ENCODE peak calls at places on chromosomes 7 and 10, in ten cellular contexts. A is smooth muscle cell of the brain vasculature; K is H54; N is GM23248; X is HS-5; T is CD8-positive, alpha-beta T cell; H is DND-41; Y is occipital lobe; U is SW480; E is AG08395. Q is an unnamed sample.

GRCh38 chr10:92756233-92757065 is 66.7 kb downstream of the HHEX start:
- DNase-seq in A (no peak), K (no peak), N (no peak), X (no peak), T (no peak), H (no peak), Y (no peak), U (no peak), E (no peak), Q (no peak)

GRCh38 chr7:48090095-48090805 is 1.2 kb downstream of the UPP1 start:
- DNase-seq in A (no peak), K (peak), N (peak), X (no peak), T (no peak), H (no peak), Y (no peak), U (no peak), E (no peak), Q (no peak)

GRCh38 chr10:21401196-21401595 is 124.3 kb downstream of the SKIDA1 start:
- DNase-seq in A (no peak), K (no peak), N (peak), X (no peak), T (no peak), H (no peak), Y (no peak), U (no peak), E (no peak), Q (no peak)

GRCh38 chr7:84251183-84251845 is 56.7 kb upstream of the SEMA3A start:
- DNase-seq in A (peak), K (no peak), N (peak), X (peak), T (no peak), H (no peak), Y (no peak), U (peak), E (peak), Q (no peak)

GRCh38 chr7:117675519-117676137 is 195.8 kb downstream of the CFTR start:
- DNase-seq in A (no peak), K (no peak), N (no peak), X (no peak), T (no peak), H (no peak), Y (no peak), U (no peak), E (no peak), Q (no peak)

GRCh38 chr7:47991741-47992311 is 12.4 kb upstream of the HUS1 start:
- DNase-seq in A (peak), K (peak), N (peak), X (peak), T (peak), H (no peak), Y (peak), U (peak), E (peak), Q (peak)

GRCh38 chr7:37006764-37007163 is 282.5 kb upstream of the AOAH start:
- DNase-seq in A (no peak), K (no peak), N (no peak), X (no peak), T (no peak), H (no peak), Y (no peak), U (no peak), E (no peak), Q (no peak)

GRCh38 chr10:96395931-96396877 is 37.4 kb upstream of the OPALIN start:
- DNase-seq in A (peak), K (peak), N (peak), X (peak), T (peak), H (peak), Y (peak), U (peak), E (peak), Q (peak)

GRCh38 chr10:29858352-29859267 is 200.8 kb downstream of the JCAD start:
- DNase-seq in A (no peak), K (peak), N (peak), X (peak), T (no peak), H (peak), Y (no peak), U (peak), E (peak), Q (no peak)

GRCh38 chr10:67779455-67780205 is 58.4 kb downstream of the DNAJC12 start:
- DNase-seq in A (peak), K (peak), N (peak), X (no peak), T (peak), H (peak), Y (peak), U (peak), E (peak), Q (peak)

GRCh38 chr7:977326-978048 is 2.1 kb upstream of the COX19 start:
- DNase-seq in A (no peak), K (no peak), N (no peak), X (no peak), T (no peak), H (no peak), Y (no peak), U (peak), E (no peak), Q (no peak)

GRCh38 chr10:4656576-4657194 is 169.3 kb upstream of the AKR1E2 start:
- DNase-seq in A (no peak), K (no peak), N (peak), X (no peak), T (peak), H (peak), Y (no peak), U (peak), E (peak), Q (peak)

GRCh38 chr7:148412691-148413090 is 177.9 kb upstream of the C7orf33 start:
- DNase-seq in A (no peak), K (no peak), N (no peak), X (no peak), T (no peak), H (no peak), Y (no peak), U (no peak), E (no peak), Q (no peak)

GRCh38 chr7:78427209-78427608 is 628.6 kb downstream of the PHTF2 start:
- DNase-seq in A (no peak), K (no peak), N (no peak), X (no peak), T (no peak), H (no peak), Y (no peak), U (no peak), E (no peak), Q (no peak)

GRCh38 chr7:78760620-78761355 is 692.7 kb downstream of the MAGI2 start:
- DNase-seq in A (no peak), K (no peak), N (no peak), X (no peak), T (no peak), H (no peak), Y (no peak), U (no peak), E (no peak), Q (no peak)

GRCh38 chr10:129959544-129960492 is 4.3 kb downstream of the EBF3 start:
- DNase-seq in A (no peak), K (no peak), N (no peak), X (no peak), T (no peak), H (no peak), Y (no peak), U (no peak), E (no peak), Q (no peak)

GRCh38 chr7:105010538-105011523 is 3.2 kb upstream of the KMT2E start:
- DNase-seq in A (no peak), K (no peak), N (peak), X (no peak), T (no peak), H (no peak), Y (no peak), U (no peak), E (no peak), Q (no peak)

GRCh38 chr7:481219-481930 is 38.3 kb downstream of the PDGFA start:
- DNase-seq in A (no peak), K (no peak), N (no peak), X (no peak), T (no peak), H (no peak), Y (no peak), U (no peak), E (no peak), Q (no peak)

GRCh38 chr7:83684928-83685327 is 36.0 kb upstream of the SEMA3E start:
- DNase-seq in A (no peak), K (no peak), N (no peak), X (no peak), T (no peak), H (no peak), Y (no peak), U (no peak), E (no peak), Q (no peak)

GRCh38 chr7:157985636-157986035 is 602.0 kb downstream of the PTPRN2 start:
- DNase-seq in A (no peak), K (no peak), N (no peak), X (no peak), T (no peak), H (no peak), Y (no peak), U (no peak), E (no peak), Q (no peak)

GRCh38 chr10:10589540-10589939 is 428.1 kb upstream of the CELF2 start:
- DNase-seq in A (peak), K (no peak), N (peak), X (peak), T (no peak), H (no peak), Y (no peak), U (no peak), E (peak), Q (no peak)

GRCh38 chr10:132607961-132608495 is 70.4 kb downstream of the INPP5A start:
- DNase-seq in A (no peak), K (no peak), N (no peak), X (no peak), T (no peak), H (no peak), Y (no peak), U (no peak), E (no peak), Q (no peak)

GRCh38 chr7:151720297-151720696 is 156.6 kb downstream of the PRKAG2 start:
- DNase-seq in A (no peak), K (no peak), N (no peak), X (no peak), T (no peak), H (no peak), Y (no peak), U (no peak), E (no peak), Q (no peak)

GRCh38 chr7:150811-151221 is 41.6 kb upstream of the FAM20C start:
- DNase-seq in A (no peak), K (no peak), N (peak), X (no peak), T (no peak), H (no peak), Y (no peak), U (no peak), E (no peak), Q (no peak)

GRCh38 chr7:86006909-86007308 is 636.8 kb upstream of the GRM3 start:
- DNase-seq in A (no peak), K (no peak), N (no peak), X (no peak), T (no peak), H (no peak), Y (no peak), U (no peak), E (no peak), Q (no peak)

GRCh38 chr7:155412416-155413253 is 45.3 kb upstream of the EN2 start:
- DNase-seq in A (no peak), K (peak), N (peak), X (no peak), T (peak), H (peak), Y (peak), U (peak), E (peak), Q (peak)

GRCh38 chr7:92135490-92135889 is 1.2 kb upstream of the CYP51A1 start:
- DNase-seq in A (no peak), K (no peak), N (no peak), X (no peak), T (no peak), H (no peak), Y (no peak), U (no peak), E (no peak), Q (no peak)

GRCh38 chr7:105268056-105268455 is 120.7 kb downstream of the SRPK2 start:
- DNase-seq in A (no peak), K (no peak), N (peak), X (peak), T (no peak), H (no peak), Y (no peak), U (peak), E (peak), Q (no peak)

GRCh38 chr7:153399554-153399940 is 640.0 kb downstream of the ACTR3B start:
- DNase-seq in A (no peak), K (no peak), N (no peak), X (no peak), T (no peak), H (no peak), Y (no peak), U (no peak), E (no peak), Q (no peak)

GRCh38 chr10:30386801-30387588 is 37.9 kb upstream of the MTPAP start:
- DNase-seq in A (no peak), K (peak), N (peak), X (no peak), T (no peak), H (no peak), Y (no peak), U (peak), E (no peak), Q (no peak)

GRCh38 chr10:78438094-78438906 is 404.6 kb downstream of the RPS24 start:
- DNase-seq in A (no peak), K (no peak), N (no peak), X (no peak), T (no peak), H (no peak), Y (no peak), U (no peak), E (no peak), Q (no peak)

GRCh38 chr7:12907774-12908173 is 220.3 kb downstream of the ARL4A start:
- DNase-seq in A (no peak), K (no peak), N (no peak), X (no peak), T (no peak), H (no peak), Y (no peak), U (no peak), E (no peak), Q (no peak)

Q was measured in D341Med.